ENCODE peak calls at places on chromosome 4, in seven cellular contexts. One of them, this sample, is unnamed.

GRCh38 chr4:141046255-141046654 is 87.0 kb downstream of the RNF150 start:
- DNase-seq in CD4-positive, alpha-beta memory T cell: no peak
- DNase-seq in neural progenitor cell: no peak
- DNase-seq in body of pancreas: peak; percentile 13
- DNase-seq in ascending aorta: no peak
- DNase-seq in Peyer's patch: no peak
- DNase-seq in suprapubic skin: no peak
- DNase-seq in this sample: no peak

GRCh38 chr4:123043013-123043412 is 120.6 kb upstream of the NUDT6 start:
- DNase-seq in CD4-positive, alpha-beta memory T cell: no peak
- DNase-seq in neural progenitor cell: no peak
- DNase-seq in body of pancreas: no peak
- DNase-seq in ascending aorta: no peak
- DNase-seq in Peyer's patch: no peak
- DNase-seq in suprapubic skin: no peak
- DNase-seq in this sample: no peak

GRCh38 chr4:172794378-172794777 is 374.2 kb upstream of the GALNT7 start:
- DNase-seq in CD4-positive, alpha-beta memory T cell: no peak
- DNase-seq in neural progenitor cell: no peak
- DNase-seq in body of pancreas: no peak
- DNase-seq in ascending aorta: no peak
- DNase-seq in Peyer's patch: no peak
- DNase-seq in suprapubic skin: no peak
- DNase-seq in this sample: no peak

GRCh38 chr4:102535398-102536082 is 34.4 kb downstream of the NFKB1 start:
- DNase-seq in CD4-positive, alpha-beta memory T cell: no peak
- DNase-seq in neural progenitor cell: no peak
- DNase-seq in body of pancreas: no peak
- DNase-seq in ascending aorta: no peak
- DNase-seq in Peyer's patch: no peak
- DNase-seq in suprapubic skin: no peak
- DNase-seq in this sample: no peak

GRCh38 chr4:108166038-108166437 is 2.7 kb downstream of the LEF1 start:
- DNase-seq in CD4-positive, alpha-beta memory T cell: peak; percentile 58
- DNase-seq in neural progenitor cell: peak; percentile 32
- DNase-seq in body of pancreas: no peak
- DNase-seq in ascending aorta: no peak
- DNase-seq in Peyer's patch: no peak
- DNase-seq in suprapubic skin: no peak
- DNase-seq in this sample: no peak

GRCh38 chr4:80434238-80434637 is 98.7 kb downstream of the CFAP299 start:
- DNase-seq in CD4-positive, alpha-beta memory T cell: no peak
- DNase-seq in neural progenitor cell: no peak
- DNase-seq in body of pancreas: no peak
- DNase-seq in ascending aorta: no peak
- DNase-seq in Peyer's patch: no peak
- DNase-seq in suprapubic skin: no peak
- DNase-seq in this sample: no peak

GRCh38 chr4:86757468-86757867 is 91.7 kb downstream of the SLC10A6 start:
- DNase-seq in CD4-positive, alpha-beta memory T cell: no peak
- DNase-seq in neural progenitor cell: no peak
- DNase-seq in body of pancreas: no peak
- DNase-seq in ascending aorta: no peak
- DNase-seq in Peyer's patch: no peak
- DNase-seq in suprapubic skin: no peak
- DNase-seq in this sample: no peak

GRCh38 chr4:122156819-122157218 is 4.7 kb downstream of the BLTP1 start:
- DNase-seq in CD4-positive, alpha-beta memory T cell: peak; percentile 23
- DNase-seq in neural progenitor cell: no peak
- DNase-seq in body of pancreas: no peak
- DNase-seq in ascending aorta: no peak
- DNase-seq in Peyer's patch: no peak
- DNase-seq in suprapubic skin: no peak
- DNase-seq in this sample: no peak

GRCh38 chr4:54061067-54061466 is 3.3 kb downstream of the CHIC2 start:
- DNase-seq in CD4-positive, alpha-beta memory T cell: no peak
- DNase-seq in neural progenitor cell: no peak
- DNase-seq in body of pancreas: no peak
- DNase-seq in ascending aorta: no peak
- DNase-seq in Peyer's patch: no peak
- DNase-seq in suprapubic skin: no peak
- DNase-seq in this sample: no peak
- H3K4me1 ChIP-seq in CD4-positive, alpha-beta memory T cell: peaks cover 78% of the 10 kb centered on the region
- H3K4me1 ChIP-seq in neural progenitor cell: peaks cover 14% of the 10 kb centered on the region
- H3K4me1 ChIP-seq in body of pancreas: peaks cover 60% of the 10 kb centered on the region
- H3K4me1 ChIP-seq in ascending aorta: peaks cover 46% of the 10 kb centered on the region
- H3K4me1 ChIP-seq in Peyer's patch: no peaks in the 10 kb centered on the region
- H3K4me1 ChIP-seq in suprapubic skin: peaks cover 69% of the 10 kb centered on the region
- H3K4me1 ChIP-seq in this sample: peaks cover 24% of the 10 kb centered on the region

GRCh38 chr4:153447175-153447887 is 18.8 kb upstream of the TMEM131L start:
- DNase-seq in CD4-positive, alpha-beta memory T cell: no peak
- DNase-seq in neural progenitor cell: no peak
- DNase-seq in body of pancreas: no peak
- DNase-seq in ascending aorta: no peak
- DNase-seq in Peyer's patch: no peak
- DNase-seq in suprapubic skin: no peak
- DNase-seq in this sample: no peak
- H3K4me3 ChIP-seq in CD4-positive, alpha-beta memory T cell: no peak overlapping the region
- H3K4me3 ChIP-seq in neural progenitor cell: no peak overlapping the region
- H3K4me3 ChIP-seq in body of pancreas: no peak overlapping the region
- H3K4me3 ChIP-seq in ascending aorta: peak overlapping the region; percentile 52
- H3K4me3 ChIP-seq in Peyer's patch: no peak overlapping the region
- H3K4me3 ChIP-seq in suprapubic skin: no peak overlapping the region
- H3K4me3 ChIP-seq in this sample: no peak overlapping the region

DNA sequence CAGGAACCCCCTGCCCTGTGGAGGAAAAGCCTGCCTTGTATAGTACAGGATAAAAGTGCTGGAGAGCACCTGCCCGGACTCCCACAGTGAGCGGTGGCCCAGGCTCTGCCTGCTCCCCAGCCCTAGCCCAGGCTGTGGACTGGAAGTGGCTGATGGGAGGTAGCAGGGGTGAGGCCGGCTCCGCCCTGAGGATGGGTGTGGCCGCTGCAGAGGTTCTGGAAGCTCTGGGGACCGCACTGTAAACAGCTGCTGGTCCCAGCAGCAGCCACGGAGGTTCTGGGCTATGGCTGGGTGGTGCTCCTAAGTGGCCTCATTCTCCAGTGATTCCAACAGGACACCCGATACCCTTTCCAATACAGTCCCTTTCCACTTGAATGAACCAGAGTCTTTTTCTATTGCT is 56.6 kb upstream of the HELT start:
- DNase-seq in CD4-positive, alpha-beta memory T cell: no peak
- DNase-seq in neural progenitor cell: no peak
- DNase-seq in body of pancreas: peak; percentile 40
- DNase-seq in ascending aorta: peak; percentile 48
- DNase-seq in Peyer's patch: no peak
- DNase-seq in suprapubic skin: no peak
- DNase-seq in this sample: no peak
- H3K4me1 ChIP-seq in CD4-positive, alpha-beta memory T cell: no peaks in the 10 kb centered on the region
- H3K4me1 ChIP-seq in neural progenitor cell: no peaks in the 10 kb centered on the region
- H3K4me1 ChIP-seq in body of pancreas: no peaks in the 10 kb centered on the region
- H3K4me1 ChIP-seq in ascending aorta: peaks cover 11% of the 10 kb centered on the region
- H3K4me1 ChIP-seq in Peyer's patch: no peaks in the 10 kb centered on the region
- H3K4me1 ChIP-seq in suprapubic skin: peaks cover 23% of the 10 kb centered on the region
- H3K4me1 ChIP-seq in this sample: peaks cover 1% of the 10 kb centered on the region

GRCh38 chr4:55546633-55547460 is at the start of gene CLOCK:
- DNase-seq in CD4-positive, alpha-beta memory T cell: peak; percentile 85
- DNase-seq in neural progenitor cell: peak; percentile 96
- DNase-seq in body of pancreas: peak; percentile 89
- DNase-seq in ascending aorta: peak; percentile 91
- DNase-seq in Peyer's patch: peak; percentile 77
- DNase-seq in suprapubic skin: peak; percentile 93
- DNase-seq in this sample: peak; percentile 91

GRCh38 chr4:55547461-55547770 is 707 bp upstream of the CLOCK start:
- DNase-seq in CD4-positive, alpha-beta memory T cell: no peak
- DNase-seq in neural progenitor cell: peak; percentile 79
- DNase-seq in body of pancreas: no peak
- DNase-seq in ascending aorta: no peak
- DNase-seq in Peyer's patch: no peak
- DNase-seq in suprapubic skin: no peak
- DNase-seq in this sample: no peak

GRCh38 chr4:55545681-55546632 is 752 bp downstream of the CLOCK start:
- DNase-seq in CD4-positive, alpha-beta memory T cell: peak; percentile 63
- DNase-seq in neural progenitor cell: peak; percentile 79
- DNase-seq in body of pancreas: peak; percentile 82
- DNase-seq in ascending aorta: peak; percentile 89
- DNase-seq in Peyer's patch: peak; percentile 64
- DNase-seq in suprapubic skin: peak; percentile 86
- DNase-seq in this sample: peak; percentile 76

GRCh38 chr4:55545133-55545532 is 1.6 kb downstream of the CLOCK start:
- DNase-seq in CD4-positive, alpha-beta memory T cell: no peak
- DNase-seq in neural progenitor cell: peak; percentile 31
- DNase-seq in body of pancreas: no peak
- DNase-seq in ascending aorta: no peak
- DNase-seq in Peyer's patch: no peak
- DNase-seq in suprapubic skin: no peak
- DNase-seq in this sample: no peak

DNA sequence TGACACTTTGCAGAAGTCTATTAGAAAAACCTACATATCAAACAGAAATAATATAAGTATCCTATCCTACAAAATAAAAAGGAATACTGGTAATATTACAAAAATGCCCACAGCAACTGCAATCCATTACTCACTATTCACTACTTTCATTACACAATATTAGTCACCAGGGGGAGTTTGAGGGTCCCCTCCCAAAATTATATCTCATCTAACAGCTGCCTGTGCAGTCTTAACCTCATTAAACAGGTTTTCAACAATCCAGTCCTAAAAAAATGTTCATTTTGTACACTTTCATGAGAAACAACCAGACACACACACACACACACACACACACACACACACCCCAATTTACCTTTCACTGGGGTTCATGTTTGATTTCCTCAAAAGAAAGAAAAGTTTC is 2.9 kb downstream of the CLOCK start:
- DNase-seq in CD4-positive, alpha-beta memory T cell: no peak
- DNase-seq in neural progenitor cell: no peak
- DNase-seq in body of pancreas: no peak
- DNase-seq in ascending aorta: no peak
- DNase-seq in Peyer's patch: no peak
- DNase-seq in suprapubic skin: no peak
- DNase-seq in this sample: no peak
- H3K4me3 ChIP-seq in CD4-positive, alpha-beta memory T cell: no peak overlapping the region
- H3K4me3 ChIP-seq in neural progenitor cell: no peak overlapping the region
- H3K4me3 ChIP-seq in body of pancreas: no peak overlapping the region
- H3K4me3 ChIP-seq in ascending aorta: no peak overlapping the region
- H3K4me3 ChIP-seq in Peyer's patch: no peak overlapping the region
- H3K4me3 ChIP-seq in suprapubic skin: no peak overlapping the region
- H3K4me3 ChIP-seq in this sample: no peak overlapping the region

DNA sequence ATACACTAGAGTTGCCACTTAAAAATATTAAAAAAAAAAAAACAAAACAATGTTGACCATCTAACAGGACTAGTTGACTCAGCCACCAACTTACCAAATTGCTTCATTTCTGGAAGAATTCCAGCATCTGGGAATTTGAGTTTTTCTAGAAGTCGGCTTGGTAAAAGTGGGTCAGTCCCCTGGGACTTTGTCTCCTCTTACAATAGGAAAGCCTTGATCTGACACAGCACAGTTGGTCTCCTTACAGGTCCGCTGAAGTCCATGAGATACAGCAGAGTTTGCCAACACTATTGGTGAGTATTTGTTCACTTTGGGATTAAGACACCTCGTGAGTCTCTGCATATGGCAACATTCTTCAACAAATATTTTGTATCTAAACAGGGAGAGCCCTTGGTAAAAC is 18.2 kb upstream of the DDIT4L start:
- DNase-seq in CD4-positive, alpha-beta memory T cell: no peak
- DNase-seq in neural progenitor cell: no peak
- DNase-seq in body of pancreas: no peak
- DNase-seq in ascending aorta: no peak
- DNase-seq in Peyer's patch: no peak
- DNase-seq in suprapubic skin: no peak
- DNase-seq in this sample: no peak
- H3K4me1 ChIP-seq in CD4-positive, alpha-beta memory T cell: no peaks in the 10 kb centered on the region
- H3K4me1 ChIP-seq in neural progenitor cell: no peaks in the 10 kb centered on the region
- H3K4me1 ChIP-seq in body of pancreas: no peaks in the 10 kb centered on the region
- H3K4me1 ChIP-seq in ascending aorta: no peaks in the 10 kb centered on the region
- H3K4me1 ChIP-seq in Peyer's patch: no peaks in the 10 kb centered on the region
- H3K4me1 ChIP-seq in suprapubic skin: no peaks in the 10 kb centered on the region
- H3K4me1 ChIP-seq in this sample: no peaks in the 10 kb centered on the region